ENCODE peak calls at places on chromosomes 13 and 19, in eight cellular contexts. One of them, this sample, is unnamed. For H3K4me1, the result is how much of the 10 kb centered on the place peaks cover.

GRCh38 chr13:111474136-111475002 is 153.9 kb downstream of the TEX29 start:
- DNase-seq in upper lobe of left lung: peak
- DNase-seq in aorta: no peak
- DNase-seq in neural progenitor cell: peak
- DNase-seq in body of pancreas: peak
- DNase-seq in pancreas: no peak
- DNase-seq in A549: peak
- DNase-seq in lower lobe of right lung: no peak
- DNase-seq in this sample: no peak

GRCh38 chr13:73242515-73243015 is 183.8 kb downstream of the KLF5 start:
- DNase-seq in aorta: no peak
- DNase-seq in neural progenitor cell: no peak
- DNase-seq in lower lobe of right lung: no peak
- DNase-seq in A549: no peak
- DNase-seq in body of pancreas: no peak
- DNase-seq in upper lobe of left lung: no peak
- DNase-seq in pancreas: no peak
- DNase-seq in this sample: no peak

GRCh38 chr19:46821512-46822359 is 28.9 kb downstream of the AP2S1 start:
- DNase-seq in neural progenitor cell: peak
- DNase-seq in body of pancreas: no peak
- DNase-seq in upper lobe of left lung: peak
- DNase-seq in aorta: no peak
- DNase-seq in A549: no peak
- DNase-seq in pancreas: no peak
- DNase-seq in lower lobe of right lung: peak
- DNase-seq in this sample: no peak

GRCh38 chr19:54207908-54208783 is 7.5 kb downstream of the RPS9 start:
- DNase-seq in aorta: peak
- DNase-seq in A549: peak
- DNase-seq in neural progenitor cell: no peak
- DNase-seq in body of pancreas: peak
- DNase-seq in lower lobe of right lung: peak
- DNase-seq in upper lobe of left lung: peak
- DNase-seq in pancreas: peak
- DNase-seq in this sample: peak

GRCh38 chr13:32911506-32911905 is 104.7 kb upstream of the KL start:
- DNase-seq in pancreas: no peak
- DNase-seq in aorta: no peak
- DNase-seq in upper lobe of left lung: no peak
- DNase-seq in lower lobe of right lung: no peak
- DNase-seq in A549: peak
- DNase-seq in body of pancreas: peak
- DNase-seq in neural progenitor cell: peak
- DNase-seq in this sample: no peak

GRCh38 chr13:27182844-27183497 is 11.4 kb upstream of the USP12 start:
- DNase-seq in aorta: peak
- DNase-seq in A549: peak
- DNase-seq in neural progenitor cell: no peak
- DNase-seq in lower lobe of right lung: no peak
- DNase-seq in pancreas: peak
- DNase-seq in upper lobe of left lung: no peak
- DNase-seq in body of pancreas: peak
- DNase-seq in this sample: peak

GRCh38 chr13:108657520-108657919 is 28.1 kb downstream of the MYO16 start:
- DNase-seq in A549: no peak
- DNase-seq in body of pancreas: no peak
- DNase-seq in pancreas: no peak
- DNase-seq in aorta: no peak
- DNase-seq in neural progenitor cell: no peak
- DNase-seq in upper lobe of left lung: no peak
- DNase-seq in lower lobe of right lung: no peak
- DNase-seq in this sample: no peak

GRCh38 chr13:29707876-29708543 is 112.5 kb upstream of the SLC7A1 start:
- DNase-seq in body of pancreas: peak
- DNase-seq in neural progenitor cell: peak
- DNase-seq in aorta: peak
- DNase-seq in A549: peak
- DNase-seq in pancreas: peak
- DNase-seq in upper lobe of left lung: no peak
- DNase-seq in lower lobe of right lung: no peak
- DNase-seq in this sample: peak

GRCh38 chr13:28219408-28220099 is 81.2 kb downstream of the PAN3 start:
- DNase-seq in neural progenitor cell: no peak
- DNase-seq in upper lobe of left lung: no peak
- DNase-seq in pancreas: no peak
- DNase-seq in aorta: no peak
- DNase-seq in body of pancreas: no peak
- DNase-seq in lower lobe of right lung: no peak
- DNase-seq in A549: no peak
- DNase-seq in this sample: no peak

GRCh38 chr13:90154311-90154960 is 1193.1 kb upstream of the MIR17HG start:
- DNase-seq in body of pancreas: no peak
- DNase-seq in pancreas: no peak
- DNase-seq in lower lobe of right lung: no peak
- DNase-seq in A549: no peak
- DNase-seq in aorta: no peak
- DNase-seq in neural progenitor cell: no peak
- DNase-seq in upper lobe of left lung: no peak
- DNase-seq in this sample: no peak

GRCh38 chr13:41512441-41512840 is 55.1 kb downstream of the RGCC start:
- DNase-seq in aorta: no peak
- DNase-seq in lower lobe of right lung: no peak
- DNase-seq in neural progenitor cell: no peak
- DNase-seq in A549: no peak
- DNase-seq in pancreas: no peak
- DNase-seq in upper lobe of left lung: no peak
- DNase-seq in body of pancreas: no peak
- DNase-seq in this sample: no peak

GRCh38 chr13:43325636-43326035 is 302.2 kb downstream of the DNAJC15 start:
- DNase-seq in neural progenitor cell: no peak
- DNase-seq in A549: no peak
- DNase-seq in lower lobe of right lung: no peak
- DNase-seq in upper lobe of left lung: no peak
- DNase-seq in pancreas: no peak
- DNase-seq in aorta: no peak
- DNase-seq in body of pancreas: no peak
- DNase-seq in this sample: no peak

GRCh38 chr13:97715763-97716162 is 237.7 kb upstream of the IPO5 start:
- DNase-seq in upper lobe of left lung: no peak
- DNase-seq in pancreas: no peak
- DNase-seq in aorta: no peak
- DNase-seq in lower lobe of right lung: no peak
- DNase-seq in body of pancreas: no peak
- DNase-seq in neural progenitor cell: no peak
- DNase-seq in A549: no peak
- DNase-seq in this sample: no peak
- H3K4me1 ChIP-seq in upper lobe of left lung: under half
- H3K4me1 ChIP-seq in pancreas: under half
- H3K4me1 ChIP-seq in aorta: under half
- H3K4me1 ChIP-seq in lower lobe of right lung: under half
- H3K4me1 ChIP-seq in body of pancreas: under half
- H3K4me1 ChIP-seq in neural progenitor cell: under half
- H3K4me1 ChIP-seq in A549: under half
- H3K4me1 ChIP-seq in this sample: under half

GRCh38 chr13:47932953-47933687 is 68.0 kb downstream of the SUCLA2 start:
- DNase-seq in pancreas: no peak
- DNase-seq in upper lobe of left lung: no peak
- DNase-seq in lower lobe of right lung: no peak
- DNase-seq in aorta: no peak
- DNase-seq in A549: no peak
- DNase-seq in neural progenitor cell: peak
- DNase-seq in body of pancreas: no peak
- DNase-seq in this sample: no peak
- H3K4me1 ChIP-seq in pancreas: under half
- H3K4me1 ChIP-seq in upper lobe of left lung: under half
- H3K4me1 ChIP-seq in lower lobe of right lung: under half
- H3K4me1 ChIP-seq in aorta: under half
- H3K4me1 ChIP-seq in A549: under half
- H3K4me1 ChIP-seq in neural progenitor cell: under half
- H3K4me1 ChIP-seq in body of pancreas: under half
- H3K4me1 ChIP-seq in this sample: under half

GRCh38 chr19:7227735-7228134 is 66.5 kb downstream of the INSR start:
- DNase-seq in A549: no peak
- DNase-seq in neural progenitor cell: no peak
- DNase-seq in aorta: no peak
- DNase-seq in lower lobe of right lung: no peak
- DNase-seq in body of pancreas: no peak
- DNase-seq in pancreas: no peak
- DNase-seq in upper lobe of left lung: no peak
- DNase-seq in this sample: no peak

GRCh38 chr19:7226749-7227148 is 67.5 kb downstream of the INSR start:
- DNase-seq in upper lobe of left lung: no peak
- DNase-seq in neural progenitor cell: no peak
- DNase-seq in body of pancreas: no peak
- DNase-seq in aorta: no peak
- DNase-seq in pancreas: no peak
- DNase-seq in lower lobe of right lung: no peak
- DNase-seq in A549: no peak
- DNase-seq in this sample: no peak

GRCh38 chr19:7224995-7225394 is 69.2 kb downstream of the INSR start:
- DNase-seq in aorta: no peak
- DNase-seq in upper lobe of left lung: no peak
- DNase-seq in A549: no peak
- DNase-seq in pancreas: no peak
- DNase-seq in neural progenitor cell: no peak
- DNase-seq in body of pancreas: no peak
- DNase-seq in lower lobe of right lung: no peak
- DNase-seq in this sample: no peak

GRCh38 chr19:7224205-7224833 is 69.9 kb downstream of the INSR start:
- DNase-seq in lower lobe of right lung: no peak
- DNase-seq in upper lobe of left lung: peak
- DNase-seq in body of pancreas: peak
- DNase-seq in neural progenitor cell: no peak
- DNase-seq in aorta: no peak
- DNase-seq in A549: no peak
- DNase-seq in pancreas: peak
- DNase-seq in this sample: peak

DNA sequence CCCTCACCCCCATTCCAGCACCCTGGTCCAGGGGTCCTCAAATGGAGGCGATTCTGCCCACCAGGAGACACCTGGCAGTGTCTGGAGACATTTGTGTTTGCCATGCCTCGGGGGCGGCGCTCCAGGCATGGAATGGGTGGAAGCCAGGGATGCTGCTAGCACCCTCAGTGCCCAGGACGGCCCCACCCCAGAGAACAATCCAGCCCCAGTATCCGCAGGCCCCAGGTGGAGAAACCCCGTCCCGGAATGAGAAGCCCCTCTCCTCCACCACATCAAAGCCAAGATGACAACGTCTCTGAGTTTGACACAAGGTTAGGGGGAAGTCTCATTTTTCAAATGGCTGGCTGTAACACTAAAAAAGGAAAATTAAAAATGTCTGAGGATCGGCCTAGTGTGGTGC is 68.5 kb downstream of the INSR start:
- DNase-seq in aorta: no peak
- DNase-seq in body of pancreas: no peak
- DNase-seq in A549: no peak
- DNase-seq in neural progenitor cell: no peak
- DNase-seq in upper lobe of left lung: no peak
- DNase-seq in pancreas: no peak
- DNase-seq in lower lobe of right lung: no peak
- DNase-seq in this sample: no peak
- H3K4me1 ChIP-seq in aorta: under half
- H3K4me1 ChIP-seq in body of pancreas: half or more
- H3K4me1 ChIP-seq in A549: under half
- H3K4me1 ChIP-seq in neural progenitor cell: under half
- H3K4me1 ChIP-seq in upper lobe of left lung: under half
- H3K4me1 ChIP-seq in pancreas: under half
- H3K4me1 ChIP-seq in lower lobe of right lung: under half
- H3K4me1 ChIP-seq in this sample: half or more

DNA sequence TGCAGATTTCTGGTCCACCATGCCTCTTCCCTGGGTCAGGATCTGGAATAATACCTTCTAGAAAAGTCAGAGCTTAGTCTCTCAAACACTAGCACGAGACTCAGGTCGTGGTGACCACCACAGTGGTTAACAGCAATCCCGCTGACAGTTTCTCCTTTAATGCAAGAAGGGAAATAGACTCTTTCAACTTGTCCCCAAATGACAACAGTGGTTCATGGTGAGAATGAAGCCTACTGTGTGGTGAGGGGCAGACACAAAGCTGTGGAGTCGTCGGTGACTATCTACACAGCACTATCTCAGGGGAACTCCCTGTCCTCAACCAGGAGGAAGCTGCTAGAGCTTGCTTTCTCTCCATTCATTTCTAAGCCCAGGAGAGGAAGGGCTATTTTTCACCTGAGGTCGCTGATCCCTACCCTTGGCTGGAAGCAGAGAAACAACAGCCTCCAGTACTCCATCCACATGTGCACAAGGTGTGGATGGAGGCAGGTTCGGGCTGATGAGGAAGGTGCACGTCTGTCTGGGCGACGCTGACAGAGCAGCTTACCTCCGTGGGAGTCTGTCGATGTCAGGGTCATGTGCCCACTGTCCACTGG is 72.4 kb downstream of the STK24 start:
- DNase-seq in upper lobe of left lung: no peak
- DNase-seq in lower lobe of right lung: no peak
- DNase-seq in neural progenitor cell: no peak
- DNase-seq in pancreas: no peak
- DNase-seq in body of pancreas: no peak
- DNase-seq in A549: no peak
- DNase-seq in aorta: no peak
- DNase-seq in this sample: no peak
- H3K4me1 ChIP-seq in upper lobe of left lung: half or more
- H3K4me1 ChIP-seq in lower lobe of right lung: half or more
- H3K4me1 ChIP-seq in neural progenitor cell: under half
- H3K4me1 ChIP-seq in pancreas: under half
- H3K4me1 ChIP-seq in body of pancreas: half or more
- H3K4me1 ChIP-seq in A549: under half
- H3K4me1 ChIP-seq in aorta: under half
- H3K4me1 ChIP-seq in this sample: half or more